ENCODE peak calls at places on chromosomes 3 and 15, in eight cellular contexts. T is HCT116, B is neuronal stem cell, C is astrocyte, Y is mucosa of descending colon, Z is stomach, O is pancreas, I is fibroblast of lung. G is an unnamed sample. For H3K4me1, the result is how much of the 10 kb centered on the place peaks cover.

GRCh38 chr3:169173231-169173630 is 490.3 kb downstream of the MECOM start:
- DNase-seq in Y (no peak), Z (no peak), I (no peak), B (no peak), T (peak), O (no peak), C (no peak), G (peak)

GRCh38 chr3:43909149-43909548 is 218.4 kb downstream of the ABHD5 start:
- DNase-seq in C (no peak), Y (no peak), T (no peak), O (no peak), I (no peak), B (no peak), Z (no peak), G (no peak)

GRCh38 chr3:107124885-107125284 is 252.4 kb upstream of the CCDC54 start:
- DNase-seq in Z (no peak), Y (no peak), C (peak), I (peak), O (no peak), B (no peak), T (no peak), G (no peak)

GRCh38 chr3:128768471-128768870 is 42.5 kb downstream of the RAB7A start:
- DNase-seq in I (no peak), Y (no peak), B (no peak), Z (no peak), C (no peak), O (no peak), T (no peak), G (no peak)

GRCh38 chr3:190058486-190059241 is 62.0 kb downstream of the P3H2 start:
- DNase-seq in T (no peak), B (no peak), Y (no peak), C (peak), I (peak), O (no peak), Z (no peak), G (no peak)

GRCh38 chr15:56174649-56175048 is 69.0 kb downstream of the RFX7 start:
- DNase-seq in I (no peak), Y (no peak), O (no peak), B (no peak), T (no peak), Z (no peak), C (no peak), G (no peak)

GRCh38 chr15:87082576-87082975 is 1002.9 kb downstream of the AGBL1 start:
- DNase-seq in O (no peak), Z (no peak), Y (no peak), B (no peak), C (no peak), I (no peak), T (no peak), G (no peak)

GRCh38 chr3:136838641-136839555 is 20.0 kb downstream of the SLC35G2 start:
- DNase-seq in I (peak), Z (no peak), C (peak), Y (no peak), T (no peak), B (no peak), O (no peak), G (no peak)

GRCh38 chr15:69666441-69666882 is 213.8 kb downstream of the RPLP1 start:
- DNase-seq in B (no peak), C (peak), I (peak), O (no peak), Y (no peak), T (no peak), Z (no peak), G (no peak)

GRCh38 chr15:100779331-100780207 is 100.1 kb upstream of the ALDH1A3 start:
- DNase-seq in C (no peak), T (no peak), B (no peak), Z (no peak), I (no peak), Y (no peak), O (no peak), G (no peak)

DNA sequence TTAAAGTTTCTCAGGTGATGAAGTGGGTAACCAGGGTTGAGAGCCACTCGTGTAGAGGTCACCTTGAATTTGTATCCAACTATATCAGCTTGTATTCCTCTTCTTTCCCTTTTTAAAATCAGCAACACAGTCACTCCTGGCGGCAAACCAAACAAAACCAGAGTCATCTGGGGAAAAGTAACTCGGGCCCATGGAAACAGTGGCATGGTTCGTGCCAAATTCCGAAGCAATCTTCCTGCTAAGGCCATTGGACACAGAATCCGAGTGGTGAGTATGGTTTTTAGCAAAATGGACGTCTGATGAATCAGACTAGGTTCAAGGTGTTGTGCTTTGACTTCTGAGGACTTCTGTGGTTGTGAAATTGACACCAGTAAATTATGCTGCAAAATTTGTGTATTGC is 3.9 kb downstream of the RPL35A start:
- DNase-seq in O (no peak), B (no peak), Y (no peak), Z (no peak), I (peak), T (no peak), C (peak), G (no peak)
- H3K4me1 ChIP-seq in O (under half), B (under half), Y (under half), Z (under half), I (under half), T (under half), C (half or more), G (under half)

DNA sequence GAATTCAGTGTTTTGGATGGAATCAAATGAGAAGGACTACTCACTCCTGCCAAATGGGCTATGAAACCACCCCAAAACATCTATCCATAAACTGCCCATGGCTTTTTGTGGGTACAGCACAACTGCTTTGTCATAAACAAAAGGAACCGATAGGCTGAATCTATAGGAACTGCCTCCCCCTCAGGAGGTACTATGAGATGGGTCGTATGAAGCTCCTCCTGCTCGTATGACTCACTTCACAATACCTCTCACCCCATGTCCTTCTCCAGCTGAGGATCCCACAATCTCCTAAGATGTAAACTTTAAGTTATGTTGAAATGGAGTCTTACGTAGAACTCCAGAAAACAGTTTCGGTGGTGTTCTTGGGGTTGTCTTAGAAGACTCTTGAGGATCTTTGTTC is 129.9 kb upstream of the SAMMSON start:
- DNase-seq in T (no peak), B (no peak), I (peak), C (peak), O (no peak), Y (no peak), Z (no peak), G (no peak)
- H3K4me1 ChIP-seq in T (under half), B (under half), I (under half), C (under half), O (under half), Y (under half), Z (under half), G (under half)

GRCh38 chr3:126913524-126913923 is 69.4 kb upstream of the PLXNA1 start:
- DNase-seq in O (no peak), I (peak), C (no peak), Z (no peak), T (peak), Y (no peak), B (no peak), G (no peak)
- H3K4me1 ChIP-seq in O (under half), I (under half), C (under half), Z (under half), T (under half), Y (under half), B (under half), G (under half)

DNA sequence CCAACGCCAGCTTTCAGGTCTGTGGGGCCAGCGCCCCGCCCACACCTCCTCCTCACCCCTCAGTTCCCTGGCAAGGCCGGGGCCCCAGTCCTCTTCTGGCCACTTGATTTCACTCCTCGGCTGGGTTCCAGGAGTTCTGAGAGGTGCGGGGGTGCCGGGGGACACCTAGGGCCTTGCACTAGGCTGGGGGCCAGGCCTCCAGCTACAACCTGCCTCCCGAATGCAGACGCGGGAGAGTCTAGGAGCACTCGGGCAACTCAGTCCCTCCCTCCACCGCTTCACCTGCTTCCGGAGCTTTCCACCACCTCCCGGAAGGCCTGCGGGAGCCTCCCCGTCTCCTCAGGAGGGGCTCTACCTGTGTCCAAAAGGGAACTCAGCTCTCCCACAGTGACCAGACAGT is 35.6 kb downstream of the TNK2 start:
- DNase-seq in T (no peak), Y (no peak), I (no peak), O (no peak), B (no peak), C (no peak), Z (no peak), G (no peak)
- H3K4me1 ChIP-seq in T (half or more), Y (under half), I (under half), O (under half), B (under half), C (under half), Z (under half), G (under half)